ENCODE peak calls at places on chromosomes 12 and 14, in eight cellular contexts. W, T, X, Y, E, J, Z and C are unnamed samples.

GRCh38 chr14:76768201-76768656 is 7.0 kb downstream of the VASH1 start:
- DNase-seq in X (no peak), Y (peak; percentile 89), E (peak; percentile 84), T (no peak), Z (peak; percentile 40), J (peak; percentile 84), W (peak; percentile 75), C (peak; percentile 72)

GRCh38 chr14:39581474-39581873 is 149.2 kb upstream of the FBXO33 start:
- DNase-seq in Z (no peak), Y (no peak), T (no peak), W (no peak), E (no peak), X (no peak), J (peak; percentile 30), C (no peak)

GRCh38 chr12:29403991-29404390 is 23.0 kb upstream of the ERGIC2 start:
- DNase-seq in E (no peak), W (no peak), Z (no peak), X (no peak), T (no peak), J (peak; percentile 10), Y (no peak), C (no peak)

GRCh38 chr14:70180718-70181117 is 8.0 kb downstream of the SLC8A3 start:
- DNase-seq in Y (no peak), Z (no peak), W (no peak), T (no peak), E (no peak), J (no peak), X (no peak), C (no peak)

GRCh38 chr12:103817791-103818190 is 23.2 kb downstream of the NT5DC3 start:
- DNase-seq in E (no peak), J (no peak), Z (no peak), T (no peak), X (no peak), W (no peak), Y (no peak), C (no peak)

GRCh38 chr12:53996188-53996885 is 3.6 kb upstream of the HOXC9 start:
- DNase-seq in Y (no peak), Z (no peak), T (no peak), W (no peak), X (no peak), E (no peak), J (peak; percentile 62), C (no peak)

GRCh38 chr14:54837508-54838149 is 65.0 kb downstream of the GCH1 start:
- DNase-seq in J (no peak), E (no peak), T (peak; percentile 45), W (no peak), X (no peak), Z (no peak), Y (no peak), C (no peak)

GRCh38 chr12:5264006-5264405 is 167.9 kb upstream of the NTF3 start:
- DNase-seq in Z (no peak), T (peak; percentile 62), X (no peak), W (no peak), Y (no peak), E (no peak), J (no peak), C (no peak)

GRCh38 chr14:36020120-36021029 is 156.1 kb downstream of the PTCSC3 start:
- DNase-seq in J (no peak), W (no peak), Z (no peak), T (no peak), Y (no peak), X (no peak), E (no peak), C (no peak)

GRCh38 chr12:53972152-53972702 is 699 bp upstream of the HOXC11 start:
- DNase-seq in T (no peak), X (no peak), Y (no peak), W (no peak), E (no peak), Z (no peak), J (no peak), C (no peak)

GRCh38 chr14:91261115-91261514 is 16.6 kb upstream of the GPR68 start:
- DNase-seq in X (no peak), W (no peak), J (no peak), E (no peak), Y (no peak), Z (no peak), T (no peak), C (no peak)

GRCh38 chr14:51485733-51486132 is 166.0 kb upstream of the FRMD6 start:
- DNase-seq in E (no peak), X (no peak), W (no peak), Y (no peak), Z (no peak), T (no peak), J (no peak), C (no peak)

GRCh38 chr12:11477110-11477509 is 81.7 kb upstream of the PRB2 start:
- DNase-seq in X (no peak), Y (no peak), Z (no peak), J (peak; percentile 40), E (no peak), T (no peak), W (no peak), C (no peak)

GRCh38 chr14:99262977-99263448 is 9.0 kb downstream of the BCL11B start:
- DNase-seq in J (peak; percentile 74), W (peak; percentile 87), Y (no peak), E (no peak), T (no peak), Z (no peak), X (no peak), C (no peak)

GRCh38 chr12:45336762-45337596 is 121.1 kb downstream of the ANO6 start:
- DNase-seq in E (no peak), T (peak; percentile 46), Y (no peak), J (no peak), Z (no peak), X (no peak), W (no peak), C (no peak)

GRCh38 chr14:51310453-51311074 is 70.5 kb downstream of the TMX1 start:
- DNase-seq in Y (peak; percentile 73), J (no peak), X (no peak), Z (no peak), E (no peak), W (no peak), T (no peak), C (peak; percentile 33)

GRCh38 chr14:69132513-69133181 is 20.3 kb downstream of the DCAF5 start:
- DNase-seq in Z (no peak), J (no peak), E (no peak), Y (no peak), X (no peak), T (no peak), W (no peak), C (no peak)

GRCh38 chr14:95522556-95522955 is 6.1 kb upstream of the SYNE3 start:
- DNase-seq in Z (no peak), W (no peak), E (no peak), J (no peak), X (no peak), T (no peak), Y (no peak), C (no peak)

DNA sequence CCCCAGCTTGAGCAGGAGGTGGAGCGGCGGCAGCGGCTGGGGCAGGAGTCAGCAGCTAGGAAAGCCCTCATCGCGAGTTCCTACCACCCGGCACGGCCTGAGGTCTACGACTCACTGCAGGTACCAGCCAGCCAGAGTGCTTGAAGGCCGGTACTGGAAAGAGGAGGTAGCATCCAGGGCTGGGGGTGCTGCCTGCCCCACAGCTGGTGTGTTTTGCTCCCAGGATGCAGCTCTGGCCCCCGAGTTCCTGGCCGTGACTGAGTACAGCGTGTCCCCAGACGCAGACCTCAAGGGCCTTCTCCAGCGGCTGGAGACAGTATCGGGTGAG is 1.6 kb downstream of the OGFOD2 start:
- DNase-seq in Z (no peak), J (no peak), Y (no peak), W (peak; percentile 49), E (no peak), X (no peak), T (no peak), C (no peak)
- H3K4me3 ChIP-seq in Z (peak overlapping the region; percentile 75), J (peak overlapping the region; percentile 93), Y (no peak overlapping the region), W (peak overlapping the region; percentile 92), E (peak overlapping the region; percentile 97), X (peak overlapping the region; percentile 84), T (no peak overlapping the region), C (no peak overlapping the region)

DNA sequence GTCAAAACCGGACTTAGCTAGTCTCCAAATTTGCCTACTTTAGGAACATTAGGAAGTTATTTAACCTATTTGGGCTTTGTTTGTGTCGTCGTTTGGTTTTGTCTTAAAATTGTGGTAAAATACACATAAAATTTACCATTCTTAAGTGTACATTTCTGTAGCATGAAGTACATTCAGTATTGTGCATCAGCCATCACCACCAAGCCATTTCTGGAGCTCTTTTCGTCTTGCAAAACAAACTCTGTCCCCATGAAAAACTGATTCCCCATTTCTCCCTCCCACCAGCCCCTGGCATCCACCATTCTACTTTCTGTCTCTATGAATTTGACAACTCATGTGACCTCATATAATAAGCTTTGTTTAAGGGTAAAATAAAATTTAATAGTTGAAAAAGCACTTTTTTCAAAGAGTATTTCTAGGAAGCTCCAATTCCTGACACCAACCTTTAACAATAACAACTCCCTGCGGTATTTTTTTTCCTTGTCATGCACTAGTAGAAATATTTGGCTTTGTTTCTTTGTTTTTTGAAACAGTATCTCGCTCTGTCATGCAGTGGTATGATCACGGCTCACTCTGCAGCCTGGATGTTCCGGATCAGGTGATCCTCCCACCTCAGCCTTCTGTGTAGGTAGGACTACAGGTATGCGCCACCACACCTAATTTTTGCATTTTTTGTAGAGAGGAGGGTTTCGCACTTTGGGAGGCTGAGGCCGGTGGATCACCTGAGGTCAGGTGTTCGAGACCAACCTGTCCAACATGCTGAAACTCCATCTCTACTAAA is 3.6 kb upstream of the UBC start:
- DNase-seq in T (peak; percentile 49), J (no peak), Y (no peak), W (peak; percentile 67), Z (no peak), X (no peak), E (no peak), C (no peak)
- H3K4me1 ChIP-seq in T (peaks cover 34% of the 10 kb centered on the region), J (peaks cover 46% of the 10 kb centered on the region), Y (peaks cover 68% of the 10 kb centered on the region), W (peaks cover 19% of the 10 kb centered on the region), Z (peaks cover 69% of the 10 kb centered on the region), X (peaks cover 7% of the 10 kb centered on the region), E (peaks cover 70% of the 10 kb centered on the region), C (peaks cover 50% of the 10 kb centered on the region)

DNA sequence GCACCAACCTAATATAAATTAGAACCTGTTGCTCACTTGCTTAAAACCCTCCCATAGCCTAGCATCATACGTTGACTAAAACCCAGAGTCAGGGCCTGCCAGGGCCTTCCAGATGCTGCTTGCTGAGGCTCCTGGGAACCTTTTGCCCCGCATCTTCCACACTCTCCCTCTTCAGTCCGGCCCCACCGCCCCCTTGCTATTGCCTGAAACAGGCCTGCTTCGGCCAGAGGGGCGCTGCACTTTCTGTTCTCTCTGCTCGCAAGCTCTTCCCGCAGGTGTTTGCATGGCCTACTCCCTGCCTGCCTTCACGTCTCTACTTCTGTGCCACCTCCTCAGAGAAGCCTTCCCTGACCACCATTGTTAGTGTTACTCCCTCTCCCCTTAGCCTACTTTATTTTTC is 13.7 kb upstream of the TCTN2 start:
- DNase-seq in Z (no peak), E (no peak), X (no peak), J (peak; percentile 53), Y (no peak), W (peak; percentile 76), T (no peak), C (no peak)
- TF ChIP-seq CTCF in Z (no peak), E (no peak), X (no peak), J (peak; percentile 43), Y (no peak), W (peak; percentile 44), T (no peak), C (no peak)

GRCh38 chr12:94435511-94435927 is 24.1 kb downstream of the CEP83 start:
- DNase-seq in W (peak; percentile 70), X (no peak), E (no peak), T (no peak), J (no peak), Z (no peak), Y (no peak), C (no peak)
- H3K4me3 ChIP-seq in W (no peak overlapping the region), X (no peak overlapping the region), E (no peak overlapping the region), T (no peak overlapping the region), J (no peak overlapping the region), Z (no peak overlapping the region), Y (no peak overlapping the region), C (no peak overlapping the region)